ENCODE peak calls at places on chromosomes 6 and 20, in ten cellular contexts. One of them, this sample, is unnamed.

GRCh38 chr20:61896058-61896961 is 169.4 kb downstream of the TAF4 start:
- DNase-seq in ovary: peak; percentile 55
- DNase-seq in endothelial cell of umbilical vein: peak; percentile 22
- DNase-seq in stomach: peak; percentile 33
- DNase-seq in A549: peak; percentile 32
- DNase-seq in esophagus squamous epithelium: no peak
- DNase-seq in body of pancreas: peak; percentile 40
- DNase-seq in IMR-90: peak; percentile 28
- DNase-seq in gastrocnemius medialis: no peak
- DNase-seq in spleen: peak; percentile 79
- DNase-seq in this sample: peak; percentile 67

GRCh38 chr6:139676718-139677117 is 302.3 kb upstream of the CITED2 start:
- DNase-seq in stomach: no peak
- DNase-seq in A549: no peak
- DNase-seq in IMR-90: no peak
- DNase-seq in spleen: no peak
- DNase-seq in body of pancreas: no peak
- DNase-seq in endothelial cell of umbilical vein: no peak
- DNase-seq in gastrocnemius medialis: no peak
- DNase-seq in esophagus squamous epithelium: no peak
- DNase-seq in ovary: no peak
- DNase-seq in this sample: no peak

GRCh38 chr6:138692978-138693909 is 80.3 kb upstream of the CCDC28A start:
- DNase-seq in endothelial cell of umbilical vein: peak; percentile 64
- DNase-seq in IMR-90: peak; percentile 57
- DNase-seq in ovary: peak; percentile 33
- DNase-seq in body of pancreas: peak; percentile 80
- DNase-seq in A549: peak; percentile 69
- DNase-seq in gastrocnemius medialis: peak; percentile 23
- DNase-seq in esophagus squamous epithelium: no peak
- DNase-seq in spleen: peak; percentile 91
- DNase-seq in stomach: peak; percentile 82
- DNase-seq in this sample: peak; percentile 54

GRCh38 chr6:99412065-99412464 is 13.0 kb downstream of the PNISR start:
- DNase-seq in spleen: no peak
- DNase-seq in body of pancreas: no peak
- DNase-seq in A549: no peak
- DNase-seq in IMR-90: no peak
- DNase-seq in gastrocnemius medialis: no peak
- DNase-seq in ovary: no peak
- DNase-seq in esophagus squamous epithelium: no peak
- DNase-seq in stomach: no peak
- DNase-seq in endothelial cell of umbilical vein: no peak
- DNase-seq in this sample: no peak

GRCh38 chr20:20979934-20980333 is 126.2 kb downstream of the LINC00237 start:
- DNase-seq in A549: no peak
- DNase-seq in esophagus squamous epithelium: no peak
- DNase-seq in spleen: no peak
- DNase-seq in gastrocnemius medialis: no peak
- DNase-seq in stomach: no peak
- DNase-seq in ovary: no peak
- DNase-seq in body of pancreas: no peak
- DNase-seq in endothelial cell of umbilical vein: no peak
- DNase-seq in IMR-90: no peak
- DNase-seq in this sample: no peak

GRCh38 chr20:15498926-15499325 is 1074.3 kb downstream of the KIF16B start:
- DNase-seq in A549: no peak
- DNase-seq in IMR-90: no peak
- DNase-seq in ovary: no peak
- DNase-seq in gastrocnemius medialis: no peak
- DNase-seq in spleen: no peak
- DNase-seq in stomach: no peak
- DNase-seq in esophagus squamous epithelium: no peak
- DNase-seq in endothelial cell of umbilical vein: no peak
- DNase-seq in body of pancreas: no peak
- DNase-seq in this sample: no peak

GRCh38 chr6:168939041-168939440 is 314.6 kb downstream of the THBS2 start:
- DNase-seq in body of pancreas: no peak
- DNase-seq in ovary: no peak
- DNase-seq in stomach: no peak
- DNase-seq in spleen: no peak
- DNase-seq in endothelial cell of umbilical vein: no peak
- DNase-seq in A549: no peak
- DNase-seq in esophagus squamous epithelium: no peak
- DNase-seq in gastrocnemius medialis: no peak
- DNase-seq in IMR-90: no peak
- DNase-seq in this sample: no peak

GRCh38 chr6:96626749-96627353 is 63.9 kb downstream of the FHL5 start:
- DNase-seq in spleen: no peak
- DNase-seq in IMR-90: peak; percentile 38
- DNase-seq in ovary: no peak
- DNase-seq in endothelial cell of umbilical vein: peak; percentile 17
- DNase-seq in stomach: no peak
- DNase-seq in body of pancreas: no peak
- DNase-seq in A549: peak; percentile 10
- DNase-seq in gastrocnemius medialis: no peak
- DNase-seq in esophagus squamous epithelium: no peak
- DNase-seq in this sample: no peak

GRCh38 chr20:54132612-54133433 is 41.0 kb downstream of the CYP24A1 start:
- DNase-seq in ovary: peak; percentile 22
- DNase-seq in stomach: no peak
- DNase-seq in esophagus squamous epithelium: no peak
- DNase-seq in A549: peak; percentile 96
- DNase-seq in gastrocnemius medialis: peak; percentile 52
- DNase-seq in body of pancreas: no peak
- DNase-seq in IMR-90: peak; percentile 98
- DNase-seq in spleen: no peak
- DNase-seq in endothelial cell of umbilical vein: no peak
- DNase-seq in this sample: no peak

GRCh38 chr20:54133434-54134427 is 40.1 kb downstream of the CYP24A1 start:
- DNase-seq in A549: peak; percentile 92
- DNase-seq in IMR-90: peak; percentile 44
- DNase-seq in body of pancreas: no peak
- DNase-seq in spleen: no peak
- DNase-seq in stomach: no peak
- DNase-seq in gastrocnemius medialis: no peak
- DNase-seq in endothelial cell of umbilical vein: no peak
- DNase-seq in ovary: no peak
- DNase-seq in esophagus squamous epithelium: no peak
- DNase-seq in this sample: no peak

GRCh38 chr20:54134445-54135220 is 39.2 kb downstream of the CYP24A1 start:
- DNase-seq in esophagus squamous epithelium: no peak
- DNase-seq in body of pancreas: no peak
- DNase-seq in IMR-90: peak; percentile 82
- DNase-seq in ovary: no peak
- DNase-seq in A549: peak; percentile 83
- DNase-seq in endothelial cell of umbilical vein: no peak
- DNase-seq in stomach: no peak
- DNase-seq in gastrocnemius medialis: no peak
- DNase-seq in spleen: no peak
- DNase-seq in this sample: no peak

GRCh38 chr20:54129350-54129749 is 44.4 kb downstream of the CYP24A1 start:
- DNase-seq in stomach: no peak
- DNase-seq in IMR-90: no peak
- DNase-seq in endothelial cell of umbilical vein: no peak
- DNase-seq in gastrocnemius medialis: no peak
- DNase-seq in A549: no peak
- DNase-seq in ovary: no peak
- DNase-seq in esophagus squamous epithelium: no peak
- DNase-seq in body of pancreas: no peak
- DNase-seq in spleen: no peak
- DNase-seq in this sample: no peak

DNA sequence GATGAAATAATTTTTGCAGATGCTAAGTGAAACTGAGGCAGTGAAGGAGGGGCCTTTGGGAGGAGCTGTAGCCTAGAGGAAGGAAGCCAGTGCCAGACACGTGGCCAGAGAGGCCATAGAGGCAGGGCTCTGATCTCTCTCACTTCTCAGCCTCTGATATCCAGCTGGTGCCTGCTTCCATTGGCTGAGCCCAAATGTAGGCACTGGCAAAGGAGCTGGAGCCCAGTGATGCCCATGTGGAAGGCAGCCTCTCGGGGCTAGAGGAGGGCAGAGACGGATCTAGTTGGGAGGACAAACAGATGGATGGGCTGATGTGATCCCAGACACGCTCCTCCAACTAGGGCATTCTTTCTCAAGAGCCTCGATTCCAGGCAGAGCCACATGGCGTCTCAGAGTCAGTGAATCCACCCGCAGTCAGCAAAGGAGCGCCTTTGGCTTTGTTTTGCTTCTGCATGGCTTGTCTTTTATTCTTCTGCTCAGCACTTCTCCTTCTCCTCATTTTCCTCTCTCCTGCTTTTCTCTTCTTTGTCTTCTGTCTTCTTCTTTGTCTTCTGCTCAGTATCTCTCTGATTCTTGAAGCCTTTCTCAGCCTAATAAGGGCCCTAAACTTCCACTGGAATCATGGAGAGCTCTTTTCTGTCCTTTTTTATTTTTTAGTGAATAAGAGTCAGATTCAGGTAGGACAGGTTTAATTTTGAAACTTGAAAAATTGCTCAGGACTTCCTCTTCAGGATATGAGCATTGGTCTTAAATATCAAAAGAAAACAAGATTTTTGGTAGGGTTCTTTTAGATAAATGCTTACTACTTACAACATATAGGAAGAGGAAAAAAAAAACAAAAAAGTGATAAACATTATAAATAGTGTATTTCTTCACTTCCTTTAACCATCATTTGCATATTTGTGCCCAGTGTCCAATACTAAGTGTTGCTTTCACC is 41.8 kb downstream of the CYP24A1 start:
- DNase-seq in endothelial cell of umbilical vein: no peak
- DNase-seq in IMR-90: no peak
- DNase-seq in body of pancreas: no peak
- DNase-seq in spleen: no peak
- DNase-seq in A549: no peak
- DNase-seq in ovary: no peak
- DNase-seq in esophagus squamous epithelium: no peak
- DNase-seq in gastrocnemius medialis: no peak
- DNase-seq in stomach: no peak
- DNase-seq in this sample: no peak
- H3K27ac ChIP-seq in endothelial cell of umbilical vein: no peak overlapping the region
- H3K27ac ChIP-seq in IMR-90: peak overlapping the region; percentile 61
- H3K27ac ChIP-seq in body of pancreas: no peak overlapping the region
- H3K27ac ChIP-seq in spleen: no peak overlapping the region
- H3K27ac ChIP-seq in A549: peak overlapping the region; percentile 96
- H3K27ac ChIP-seq in ovary: no peak overlapping the region
- H3K27ac ChIP-seq in esophagus squamous epithelium: peak overlapping the region; percentile 78
- H3K27ac ChIP-seq in gastrocnemius medialis: no peak overlapping the region
- H3K27ac ChIP-seq in stomach: peak overlapping the region; percentile 22
- H3K27ac ChIP-seq in this sample: no peak overlapping the region

DNA sequence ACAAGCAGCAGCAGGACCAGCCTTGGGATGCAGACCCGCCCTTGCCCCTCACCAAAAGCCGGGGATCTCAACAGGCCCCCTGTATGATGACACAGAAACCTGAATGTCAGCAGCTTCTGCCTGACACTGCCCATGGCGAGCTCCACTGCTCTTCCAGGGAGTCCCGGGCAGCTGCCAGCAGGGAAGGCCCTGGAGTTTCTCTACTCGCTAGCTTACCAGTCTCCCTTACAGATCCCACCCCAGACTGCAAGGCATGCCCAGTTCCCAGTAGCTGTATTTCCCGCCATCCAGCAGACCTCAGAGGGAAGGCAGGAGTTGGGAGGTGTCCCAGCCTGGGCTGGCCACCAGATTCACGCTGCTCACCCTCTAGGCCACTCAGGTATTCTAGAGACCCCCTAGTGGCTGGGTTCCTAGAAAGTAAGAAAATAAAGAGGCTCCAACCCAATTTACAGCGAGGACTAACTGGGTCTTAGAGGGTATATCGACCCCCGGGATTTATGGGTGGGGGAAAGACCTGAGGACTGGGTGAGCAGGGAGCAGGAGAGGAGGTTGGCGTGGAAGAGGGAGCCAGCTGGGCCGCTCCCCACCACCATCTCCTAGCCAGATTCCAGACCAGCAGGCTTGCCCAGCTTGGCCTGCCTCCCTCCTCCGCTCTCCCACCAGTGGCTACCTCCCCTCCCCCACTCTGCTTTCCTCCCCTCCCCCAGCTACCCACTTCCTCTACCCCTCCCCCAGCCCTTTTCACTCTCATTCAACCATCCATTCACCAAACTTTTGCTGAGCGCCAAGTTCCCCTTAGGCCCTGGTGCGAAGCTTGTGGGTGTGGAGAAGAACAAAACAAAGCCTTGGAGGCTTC is 9.7 kb upstream of the HMGA1 start:
- DNase-seq in body of pancreas: no peak
- DNase-seq in esophagus squamous epithelium: no peak
- DNase-seq in A549: no peak
- DNase-seq in gastrocnemius medialis: no peak
- DNase-seq in ovary: no peak
- DNase-seq in IMR-90: no peak
- DNase-seq in stomach: no peak
- DNase-seq in spleen: peak; percentile 75
- DNase-seq in endothelial cell of umbilical vein: no peak
- DNase-seq in this sample: no peak
- TF ChIP-seq CTCF in body of pancreas: no peak
- TF ChIP-seq CTCF in esophagus squamous epithelium: no peak
- TF ChIP-seq CTCF in A549: no peak
- TF ChIP-seq CTCF in gastrocnemius medialis: no peak
- TF ChIP-seq CTCF in ovary: no peak
- TF ChIP-seq CTCF in IMR-90: no peak
- TF ChIP-seq CTCF in stomach: no peak
- TF ChIP-seq CTCF in spleen: no peak
- TF ChIP-seq CTCF in endothelial cell of umbilical vein: no peak
- TF ChIP-seq CTCF in this sample: no peak

GRCh38 chr20:50857348-50857747 is 62.5 kb downstream of the BCAS4 start:
- DNase-seq in stomach: no peak
- DNase-seq in gastrocnemius medialis: no peak
- DNase-seq in ovary: no peak
- DNase-seq in body of pancreas: no peak
- DNase-seq in esophagus squamous epithelium: no peak
- DNase-seq in spleen: no peak
- DNase-seq in endothelial cell of umbilical vein: no peak
- DNase-seq in A549: no peak
- DNase-seq in IMR-90: no peak
- DNase-seq in this sample: no peak

GRCh38 chr20:50858525-50858924 is 63.7 kb downstream of the BCAS4 start:
- DNase-seq in gastrocnemius medialis: no peak
- DNase-seq in body of pancreas: no peak
- DNase-seq in IMR-90: no peak
- DNase-seq in stomach: no peak
- DNase-seq in esophagus squamous epithelium: no peak
- DNase-seq in ovary: no peak
- DNase-seq in A549: no peak
- DNase-seq in spleen: no peak
- DNase-seq in endothelial cell of umbilical vein: no peak
- DNase-seq in this sample: no peak

GRCh38 chr20:50854512-50855249 is 59.8 kb downstream of the BCAS4 start:
- DNase-seq in gastrocnemius medialis: no peak
- DNase-seq in A549: no peak
- DNase-seq in spleen: no peak
- DNase-seq in ovary: no peak
- DNase-seq in esophagus squamous epithelium: no peak
- DNase-seq in stomach: no peak
- DNase-seq in IMR-90: no peak
- DNase-seq in endothelial cell of umbilical vein: no peak
- DNase-seq in body of pancreas: no peak
- DNase-seq in this sample: peak; percentile 44

GRCh38 chr20:50855498-50856474 is 60.9 kb downstream of the BCAS4 start:
- DNase-seq in endothelial cell of umbilical vein: no peak
- DNase-seq in esophagus squamous epithelium: no peak
- DNase-seq in stomach: peak; percentile 50
- DNase-seq in IMR-90: peak; percentile 49
- DNase-seq in spleen: no peak
- DNase-seq in A549: peak; percentile 65
- DNase-seq in ovary: no peak
- DNase-seq in gastrocnemius medialis: no peak
- DNase-seq in body of pancreas: peak; percentile 47
- DNase-seq in this sample: no peak

GRCh38 chr20:50856475-50857041 is 61.7 kb downstream of the BCAS4 start:
- DNase-seq in body of pancreas: no peak
- DNase-seq in ovary: no peak
- DNase-seq in spleen: no peak
- DNase-seq in stomach: no peak
- DNase-seq in endothelial cell of umbilical vein: no peak
- DNase-seq in A549: no peak
- DNase-seq in gastrocnemius medialis: no peak
- DNase-seq in IMR-90: no peak
- DNase-seq in esophagus squamous epithelium: no peak
- DNase-seq in this sample: no peak
- TF ChIP-seq POLR2A in body of pancreas: no peak
- TF ChIP-seq POLR2A in ovary: no peak
- TF ChIP-seq POLR2A in spleen: no peak
- TF ChIP-seq POLR2A in stomach: no peak
- TF ChIP-seq POLR2A in endothelial cell of umbilical vein: no peak
- TF ChIP-seq POLR2A in A549: no peak
- TF ChIP-seq POLR2A in gastrocnemius medialis: no peak
- TF ChIP-seq POLR2A in IMR-90: no peak
- TF ChIP-seq POLR2A in esophagus squamous epithelium: no peak
- TF ChIP-seq POLR2A in this sample: no peak

DNA sequence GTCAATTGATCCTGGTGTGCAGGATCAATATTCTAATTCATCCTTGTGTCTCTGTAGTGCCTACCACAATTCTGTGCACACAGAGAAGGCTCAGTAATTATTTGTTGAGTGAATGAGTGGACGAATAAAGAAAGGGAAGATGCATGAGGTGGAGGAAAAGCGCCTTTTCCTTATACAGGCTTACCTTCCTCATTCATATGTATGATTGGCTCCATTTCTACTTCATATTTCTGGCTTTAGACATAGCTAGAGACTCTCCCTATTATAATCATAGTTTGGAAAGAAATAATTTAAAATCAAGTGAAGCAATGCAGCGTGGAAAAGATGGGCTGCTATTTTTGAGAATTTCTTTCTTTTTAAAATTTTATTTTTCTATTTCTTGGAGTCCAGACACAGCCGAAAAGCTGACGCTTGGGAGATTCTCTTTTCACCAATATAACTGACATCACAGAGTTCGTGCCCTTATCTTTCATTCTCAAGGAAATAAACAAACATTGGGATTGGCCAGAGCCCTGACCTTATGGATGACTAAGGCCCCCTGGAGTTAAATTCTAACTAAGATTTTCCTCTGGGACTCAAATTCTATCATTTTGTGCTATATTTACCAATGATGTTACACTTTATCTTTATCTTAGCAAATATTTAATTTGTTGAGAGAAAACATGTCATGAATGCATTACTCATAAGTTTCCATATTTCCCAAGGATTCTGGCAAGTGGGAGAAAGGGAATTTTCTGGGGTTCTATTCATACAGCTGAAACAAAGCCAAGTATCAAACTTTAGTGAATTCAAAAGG is 48.1 kb downstream of the PRL start:
- DNase-seq in endothelial cell of umbilical vein: peak; percentile 28
- DNase-seq in spleen: no peak
- DNase-seq in A549: peak; percentile 92
- DNase-seq in body of pancreas: no peak
- DNase-seq in stomach: no peak
- DNase-seq in esophagus squamous epithelium: no peak
- DNase-seq in IMR-90: peak; percentile 83
- DNase-seq in ovary: no peak
- DNase-seq in gastrocnemius medialis: no peak
- DNase-seq in this sample: no peak
- H3K27ac ChIP-seq in endothelial cell of umbilical vein: no peak overlapping the region
- H3K27ac ChIP-seq in spleen: no peak overlapping the region
- H3K27ac ChIP-seq in A549: peak overlapping the region; percentile 73
- H3K27ac ChIP-seq in body of pancreas: no peak overlapping the region
- H3K27ac ChIP-seq in stomach: no peak overlapping the region
- H3K27ac ChIP-seq in esophagus squamous epithelium: no peak overlapping the region
- H3K27ac ChIP-seq in IMR-90: peak overlapping the region; percentile 43
- H3K27ac ChIP-seq in ovary: no peak overlapping the region
- H3K27ac ChIP-seq in gastrocnemius medialis: no peak overlapping the region
- H3K27ac ChIP-seq in this sample: peak overlapping the region; percentile 12